ENCODE peak calls at places on chromosomes 16 and 17, in seven cellular contexts. L is ascending aorta; T is hepatocyte; P is effector memory CD4-positive, alpha-beta T cell; C is lung; V is cardiac muscle cell; B is breast epithelium. X is an unnamed sample. For H3K36me3 and H3K4me1, the result is how much of the 10 kb centered on the place peaks cover.

GRCh38 chr16:54208262-54208661 is 78.3 kb downstream of the IRX3 start:
- DNase-seq in P (no peak), T (no peak), L (no peak), B (no peak), V (no peak), C (no peak), X (no peak)

GRCh38 chr16:50600582-50601283 is 52.5 kb downstream of the NKD1 start:
- DNase-seq in B (no peak), P (no peak), C (no peak), V (peak), L (no peak), T (no peak), X (no peak)

GRCh38 chr17:31479009-31479408 is 87.5 kb downstream of the RAB11FIP4 start:
- DNase-seq in T (no peak), V (no peak), B (no peak), L (no peak), P (no peak), C (no peak), X (no peak)

GRCh38 chr16:71520550-71520949 is 5.7 kb upstream of the CHST4 start:
- DNase-seq in B (no peak), V (no peak), T (no peak), L (no peak), P (no peak), C (no peak), X (no peak)

GRCh38 chr16:88951989-88952388 is 25.0 kb downstream of the CBFA2T3 start:
- DNase-seq in L (no peak), B (no peak), C (no peak), T (no peak), V (peak), P (no peak), X (no peak)

GRCh38 chr16:24844101-24845030 is 1.4 kb upstream of the SLC5A11 start:
- DNase-seq in P (no peak), T (peak), B (no peak), C (no peak), L (no peak), V (no peak), X (peak)

GRCh38 chr16:88116121-88116900 is 165.1 kb downstream of the BANP start:
- DNase-seq in L (no peak), P (no peak), C (no peak), T (no peak), B (no peak), V (no peak), X (no peak)

GRCh38 chr17:78000351-78000750 is 41.8 kb downstream of the TNRC6C start:
- DNase-seq in L (no peak), P (no peak), T (no peak), B (no peak), V (no peak), C (no peak), X (no peak)

GRCh38 chr17:43338886-43339516 is 59.8 kb upstream of the ARL4D start:
- DNase-seq in V (peak), B (peak), T (peak), L (no peak), P (peak), C (peak), X (peak)

GRCh38 chr16:35391328-35391727 is 1931.9 kb downstream of the TP53TG3F start:
- DNase-seq in P (no peak), L (no peak), V (no peak), T (no peak), B (no peak), C (peak), X (no peak)

GRCh38 chr17:74318391-74318790 is 7.6 kb upstream of the KIF19 start:
- DNase-seq in P (no peak), T (no peak), V (no peak), C (no peak), B (no peak), L (no peak), X (no peak)

GRCh38 chr17:2708585-2709172 is 2.9 kb downstream of the CLUH start:
- DNase-seq in V (no peak), L (no peak), T (no peak), C (no peak), B (no peak), P (no peak), X (no peak)

GRCh38 chr17:66002807-66003206 is 189.1 kb downstream of the CEP112 start:
- DNase-seq in T (no peak), V (no peak), L (no peak), C (no peak), P (no peak), B (no peak), X (no peak)

GRCh38 chr16:84045818-84046470 is 3.3 kb upstream of the SLC38A8 start:
- DNase-seq in B (no peak), T (no peak), L (no peak), V (no peak), C (no peak), P (no peak), X (no peak)

GRCh38 chr16:16996830-16997229 is 473.9 kb downstream of the XYLT1 start:
- DNase-seq in T (no peak), V (peak), B (no peak), P (no peak), L (no peak), C (no peak), X (no peak)

GRCh38 chr17:78671607-78672404 is 94.6 kb upstream of the DNAH17 start:
- DNase-seq in C (no peak), L (no peak), B (no peak), P (no peak), V (no peak), T (no peak), X (peak)

GRCh38 chr17:8147805-8148404 is 4.3 kb downstream of the PER1 start:
- DNase-seq in P (no peak), B (no peak), C (no peak), L (no peak), T (no peak), V (no peak), X (no peak)
- H3K36me3 ChIP-seq in P (half or more), B (under half), C (half or more), L (half or more), T (under half), V (half or more), X (under half)

DNA sequence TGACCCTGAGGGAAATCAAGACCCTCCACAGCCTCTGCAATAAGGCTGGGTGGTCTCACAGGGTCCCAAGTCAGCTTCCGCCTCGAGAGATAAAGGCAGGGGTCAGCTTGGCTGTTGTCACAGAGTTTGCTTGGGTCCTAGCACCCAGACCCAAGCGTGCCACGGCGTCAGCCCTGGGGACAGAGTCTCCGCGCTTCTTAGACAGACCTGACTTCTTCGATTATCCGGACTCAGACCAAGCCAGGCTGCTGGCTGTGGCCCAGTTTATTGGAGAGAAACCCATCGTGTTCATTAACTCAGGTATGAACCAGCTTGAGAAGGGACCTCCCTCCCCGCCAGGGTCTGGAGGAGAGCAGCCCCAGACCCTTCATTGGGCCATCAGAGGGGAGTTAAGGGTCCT is 588 bp downstream of the C16orf92 start:
- DNase-seq in C (no peak), T (no peak), B (no peak), V (no peak), P (no peak), L (no peak), X (no peak)
- H3K4me1 ChIP-seq in C (under half), T (under half), B (under half), V (under half), P (under half), L (under half), X (under half)

DNA sequence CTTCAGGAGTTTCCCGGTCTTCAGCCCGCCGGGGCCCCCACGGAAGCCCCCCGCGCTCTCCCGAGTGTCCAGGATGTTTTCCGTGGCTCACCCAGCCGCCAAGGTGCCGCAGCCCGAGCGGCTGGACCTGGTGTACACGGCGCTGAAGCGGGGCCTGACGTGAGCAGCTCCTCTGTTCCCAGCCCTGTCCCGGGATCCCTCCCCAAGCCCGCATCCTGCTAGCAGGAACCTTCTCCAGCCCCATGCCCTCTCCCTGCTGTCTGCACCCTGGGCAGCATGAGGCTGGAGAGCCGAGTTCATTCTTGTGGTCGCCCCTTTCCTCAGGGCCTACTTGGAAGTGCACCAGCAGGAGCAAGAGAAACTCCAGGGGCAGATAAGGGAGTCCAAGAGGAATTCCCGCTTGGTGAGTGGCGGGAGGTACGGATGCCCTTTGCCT is 10.1 kb downstream of the RIPOR1 start:
- DNase-seq in C (no peak), L (no peak), B (no peak), P (no peak), T (no peak), V (no peak), X (peak)
- H3K36me3 ChIP-seq in C (under half), L (under half), B (under half), P (under half), T (under half), V (under half), X (under half)

DNA sequence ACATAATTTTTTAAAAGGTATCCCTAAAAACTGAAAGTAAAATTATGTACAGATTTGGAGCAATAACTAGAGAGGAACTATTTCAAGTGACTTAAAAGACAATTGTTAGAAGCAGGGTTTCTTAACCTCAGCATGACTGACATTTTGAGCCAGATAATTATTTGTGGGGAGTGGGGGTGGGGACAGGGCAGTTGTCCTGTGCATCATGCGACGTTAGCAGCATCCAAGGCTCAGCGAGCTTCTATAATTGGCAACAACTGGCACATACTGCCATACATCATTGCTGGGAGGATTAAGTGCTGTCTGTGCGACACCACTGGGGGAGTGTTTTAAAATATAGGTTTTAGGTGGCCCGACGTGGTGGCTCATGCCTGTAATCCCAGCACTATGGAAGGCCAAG is 27.1 kb downstream of the GABARAPL2 start:
- DNase-seq in V (no peak), T (no peak), L (no peak), C (no peak), P (no peak), B (no peak), X (no peak)
- H3K4me1 ChIP-seq in V (under half), T (under half), L (under half), C (under half), P (under half), B (under half), X (under half)

DNA sequence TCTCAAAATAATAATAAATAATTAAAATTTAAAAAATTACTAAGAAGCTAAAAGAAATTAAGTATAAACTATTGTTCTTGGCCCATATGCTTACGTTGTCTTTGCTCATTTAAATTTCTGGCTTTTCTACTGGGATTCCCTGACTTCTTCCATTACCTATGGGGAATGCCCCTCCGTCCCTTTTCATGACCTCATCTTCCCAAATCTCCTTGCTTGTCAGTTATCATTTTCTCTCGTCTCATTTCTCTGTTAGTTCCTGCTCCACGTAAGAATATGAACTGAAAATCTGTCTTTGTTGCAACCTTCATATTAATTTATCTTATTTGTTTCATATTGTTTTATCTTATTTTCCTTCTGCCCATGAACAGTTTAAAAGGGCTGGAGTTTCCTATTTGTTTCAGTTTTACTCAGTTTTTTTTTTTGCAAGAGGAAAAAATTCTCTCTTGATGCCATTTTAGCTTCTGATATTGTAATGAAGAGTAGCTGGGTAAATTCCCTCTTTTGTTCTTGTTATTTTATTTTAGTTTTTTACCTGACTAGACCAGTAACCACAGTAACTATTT is 2.5 kb upstream of the DNAJA2 start:
- DNase-seq in T (no peak), C (no peak), V (no peak), B (no peak), L (no peak), P (no peak), X (no peak)
- H3K36me3 ChIP-seq in T (under half), C (under half), V (under half), B (under half), L (under half), P (under half), X (under half)

GRCh38 chr16:75260856-75261589 is 9.6 kb upstream of the BCAR1 start:
- DNase-seq in T (peak), L (no peak), B (no peak), C (no peak), P (no peak), V (no peak), X (no peak)
- H3K4me1 ChIP-seq in T (half or more), L (half or more), B (under half), C (under half), P (under half), V (half or more), X (under half)

GRCh38 chr17:80388175-80388574 is 26.8 kb upstream of the ENDOV start:
- DNase-seq in P (no peak), B (no peak), L (no peak), V (no peak), C (no peak), T (no peak), X (no peak)
- H3K36me3 ChIP-seq in P (half or more), B (under half), L (half or more), V (under half), C (under half), T (under half), X (half or more)

GRCh38 chr17:57467226-57467625 is 210.9 kb downstream of the MSI2 start:
- DNase-seq in V (no peak), L (no peak), T (no peak), B (no peak), C (no peak), P (no peak), X (no peak)
- H3K4me1 ChIP-seq in V (under half), L (under half), T (under half), B (under half), C (under half), P (under half), X (under half)

GRCh38 chr17:49050611-49051010 is 53.4 kb downstream of the IGF2BP1 start:
- DNase-seq in L (no peak), C (no peak), V (no peak), T (no peak), B (no peak), P (no peak), X (no peak)
- H3K36me3 ChIP-seq in L (under half), C (under half), V (half or more), T (under half), B (under half), P (under half), X (under half)

DNA sequence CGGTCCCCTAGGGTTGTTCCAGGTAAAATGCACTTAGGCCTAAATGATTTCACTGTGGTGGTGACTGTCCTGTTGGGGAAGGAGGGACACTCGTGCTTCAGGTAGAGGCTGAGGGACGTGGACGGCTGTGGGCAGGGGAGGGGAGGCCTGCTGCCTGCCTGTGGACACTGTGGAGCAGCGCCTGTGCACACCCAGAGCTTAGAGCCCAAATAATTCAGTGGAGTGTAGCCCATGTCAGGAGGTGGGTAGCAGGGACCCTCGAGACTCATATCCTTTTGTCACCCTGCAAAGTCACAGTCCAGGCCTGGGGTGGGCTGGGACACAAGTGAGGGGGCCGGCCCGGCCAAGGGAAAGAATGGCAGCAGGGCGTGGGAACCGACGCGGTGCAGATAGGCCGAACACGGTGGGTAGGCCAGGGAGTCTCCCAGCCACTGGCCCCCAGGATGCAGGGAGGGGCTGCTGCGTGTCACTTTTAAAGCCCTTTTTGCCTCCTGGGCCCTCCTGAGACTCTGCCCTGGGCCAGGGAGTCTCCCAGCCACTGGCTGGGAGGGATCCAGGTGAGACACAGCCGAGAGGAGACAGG is 733 bp upstream of the NHERF2 start:
- DNase-seq in V (no peak), L (no peak), C (no peak), B (no peak), P (no peak), T (no peak), X (no peak)
- H3K4me1 ChIP-seq in V (under half), L (under half), C (under half), B (under half), P (under half), T (under half), X (under half)